ENCODE peak calls at places on chromosomes 1 and 21, in six cellular contexts. One of them, this sample, is unnamed.

GRCh38 chr1:11736746-11737639 is 1.1 kb downstream of the AGTRAP start:
- DNase-seq in GM12891: no peak
- DNase-seq in H1: no peak
- DNase-seq in GM12878: no peak
- DNase-seq in K562: peak
- DNase-seq in HepG2: peak
- DNase-seq in this sample: no peak

GRCh38 chr1:164767257-164768044 is 208.5 kb downstream of the PBX1 start:
- DNase-seq in GM12891: no peak
- DNase-seq in H1: no peak
- DNase-seq in GM12878: no peak
- DNase-seq in K562: no peak
- DNase-seq in HepG2: no peak
- DNase-seq in this sample: no peak

GRCh38 chr1:29579821-29580425 is 343.6 kb downstream of the PTPRU start:
- DNase-seq in GM12891: no peak
- DNase-seq in H1: no peak
- DNase-seq in GM12878: no peak
- DNase-seq in K562: no peak
- DNase-seq in HepG2: peak
- DNase-seq in this sample: no peak

GRCh38 chr1:202009326-202010031 is 908 bp upstream of the ELF3 start:
- DNase-seq in GM12891: peak
- DNase-seq in H1: peak
- DNase-seq in GM12878: peak
- DNase-seq in K562: peak
- DNase-seq in HepG2: peak
- DNase-seq in this sample: peak

GRCh38 chr1:225914391-225914790 is 9.7 kb downstream of the PYCR2 start:
- DNase-seq in GM12891: no peak
- DNase-seq in H1: no peak
- DNase-seq in GM12878: no peak
- DNase-seq in K562: no peak
- DNase-seq in HepG2: no peak
- DNase-seq in this sample: no peak

GRCh38 chr1:79043506-79043905 is 37.0 kb upstream of the ADGRL4 start:
- DNase-seq in GM12891: no peak
- DNase-seq in H1: no peak
- DNase-seq in GM12878: no peak
- DNase-seq in K562: no peak
- DNase-seq in HepG2: no peak
- DNase-seq in this sample: no peak

GRCh38 chr1:237065903-237066302 is 23.9 kb downstream of the RYR2 start:
- DNase-seq in GM12891: no peak
- DNase-seq in H1: no peak
- DNase-seq in GM12878: no peak
- DNase-seq in K562: no peak
- DNase-seq in HepG2: no peak
- DNase-seq in this sample: no peak

GRCh38 chr1:158527190-158527815 is 26.9 kb downstream of the OR6Y1 start:
- DNase-seq in GM12891: no peak
- DNase-seq in H1: no peak
- DNase-seq in GM12878: no peak
- DNase-seq in K562: peak
- DNase-seq in HepG2: peak
- DNase-seq in this sample: no peak

GRCh38 chr1:204087893-204088528 is 15.1 kb downstream of the SOX13 start:
- DNase-seq in GM12891: no peak
- DNase-seq in H1: no peak
- DNase-seq in GM12878: no peak
- DNase-seq in K562: no peak
- DNase-seq in HepG2: no peak
- DNase-seq in this sample: no peak

GRCh38 chr1:22184892-22185612 is 42.2 kb upstream of the WNT4 start:
- DNase-seq in GM12891: no peak
- DNase-seq in H1: no peak
- DNase-seq in GM12878: no peak
- DNase-seq in K562: no peak
- DNase-seq in HepG2: peak
- DNase-seq in this sample: no peak

GRCh38 chr1:163395767-163396166 is 74.0 kb downstream of the NUF2 start:
- DNase-seq in GM12891: no peak
- DNase-seq in H1: no peak
- DNase-seq in GM12878: no peak
- DNase-seq in K562: no peak
- DNase-seq in HepG2: no peak
- DNase-seq in this sample: no peak

GRCh38 chr1:186680031-186681012 is at the start of gene PTGS2:
- DNase-seq in GM12891: peak
- DNase-seq in H1: peak
- DNase-seq in GM12878: peak
- DNase-seq in K562: no peak
- DNase-seq in HepG2: no peak
- DNase-seq in this sample: peak

GRCh38 chr21:33396966-33397365 is 6.2 kb upstream of the IFNGR2 start:
- DNase-seq in GM12891: no peak
- DNase-seq in H1: no peak
- DNase-seq in GM12878: no peak
- DNase-seq in K562: no peak
- DNase-seq in HepG2: no peak
- DNase-seq in this sample: no peak

GRCh38 chr21:37849703-37850102 is 66.6 kb downstream of the KCNJ6 start:
- DNase-seq in GM12891: no peak
- DNase-seq in H1: no peak
- DNase-seq in GM12878: no peak
- DNase-seq in K562: no peak
- DNase-seq in HepG2: no peak
- DNase-seq in this sample: no peak

GRCh38 chr21:31872452-31873274 is at the start of gene HUNK:
- DNase-seq in GM12891: peak
- DNase-seq in H1: no peak
- DNase-seq in GM12878: no peak
- DNase-seq in K562: no peak
- DNase-seq in HepG2: peak
- DNase-seq in this sample: peak

GRCh38 chr1:155071701-155072100 is 6.9 kb upstream of the EFNA3 start:
- DNase-seq in GM12891: no peak
- DNase-seq in H1: no peak
- DNase-seq in GM12878: no peak
- DNase-seq in K562: peak
- DNase-seq in HepG2: no peak
- DNase-seq in this sample: no peak

GRCh38 chr1:99548924-99549605 is 96.8 kb upstream of the PALMD start:
- DNase-seq in GM12891: no peak
- DNase-seq in H1: no peak
- DNase-seq in GM12878: no peak
- DNase-seq in K562: no peak
- DNase-seq in HepG2: no peak
- DNase-seq in this sample: no peak

GRCh38 chr1:67058242-67058641 is 4.3 kb upstream of the SLC35D1 start:
- DNase-seq in GM12891: no peak
- DNase-seq in H1: no peak
- DNase-seq in GM12878: no peak
- DNase-seq in K562: no peak
- DNase-seq in HepG2: peak
- DNase-seq in this sample: no peak

GRCh38 chr1:158930504-158930903 is 848 bp upstream of the PYHIN1 start:
- DNase-seq in GM12891: no peak
- DNase-seq in H1: no peak
- DNase-seq in GM12878: no peak
- DNase-seq in K562: no peak
- DNase-seq in HepG2: no peak
- DNase-seq in this sample: no peak

GRCh38 chr1:69511426-69512192 is 56.1 kb upstream of the LRRC7 start:
- DNase-seq in GM12891: no peak
- DNase-seq in H1: no peak
- DNase-seq in GM12878: no peak
- DNase-seq in K562: no peak
- DNase-seq in HepG2: no peak
- DNase-seq in this sample: no peak

GRCh38 chr1:103538226-103538625 is 12.7 kb downstream of the RNPC3 start:
- DNase-seq in GM12891: no peak
- DNase-seq in H1: no peak
- DNase-seq in GM12878: no peak
- DNase-seq in K562: no peak
- DNase-seq in HepG2: no peak
- DNase-seq in this sample: no peak

GRCh38 chr1:6352138-6352563 is 41.4 kb downstream of the ACOT7 start:
- DNase-seq in GM12891: no peak
- DNase-seq in H1: peak
- DNase-seq in GM12878: no peak
- DNase-seq in K562: peak
- DNase-seq in HepG2: peak
- DNase-seq in this sample: no peak

GRCh38 chr1:10698726-10699469 is 97.5 kb downstream of the CASZ1 start:
- DNase-seq in GM12891: no peak
- DNase-seq in H1: no peak
- DNase-seq in GM12878: no peak
- DNase-seq in K562: no peak
- DNase-seq in HepG2: no peak
- DNase-seq in this sample: no peak

DNA sequence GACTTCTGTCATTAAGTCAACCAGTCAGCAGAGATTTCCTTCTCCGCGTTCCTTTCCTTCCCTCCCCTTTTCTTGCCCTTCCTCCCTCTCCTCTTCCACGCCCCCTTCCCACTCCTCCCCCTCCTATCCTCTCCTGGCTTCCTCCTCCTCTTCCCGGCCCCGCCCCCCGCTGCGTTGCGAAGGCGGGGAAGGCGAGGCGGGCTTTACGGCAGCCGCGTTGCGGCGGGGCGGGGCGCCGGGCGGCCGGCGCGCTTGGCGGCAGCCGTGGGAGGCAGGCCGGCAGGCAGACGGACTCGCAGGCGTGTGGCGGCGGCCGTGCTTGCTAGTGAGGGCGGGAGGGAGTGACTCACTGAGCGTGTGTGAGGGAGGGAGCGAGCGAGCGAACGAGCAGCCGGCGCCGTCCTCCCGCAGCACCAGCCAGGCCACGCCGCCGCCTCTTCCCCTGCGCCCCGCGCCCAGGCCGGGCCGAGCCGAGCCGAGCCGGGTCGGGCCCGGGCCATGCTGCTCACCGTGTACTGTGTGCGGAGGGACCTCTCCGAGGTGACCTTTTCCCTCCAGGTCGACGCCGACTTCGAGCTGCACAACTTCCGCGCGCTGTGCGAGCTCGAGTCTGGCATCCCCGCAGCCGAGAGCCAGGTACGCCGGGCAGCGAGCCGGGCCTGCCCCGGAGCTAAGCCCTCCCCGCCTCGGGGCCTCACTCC is at the start of gene DDI2:
- DNase-seq in GM12891: peak
- DNase-seq in H1: peak
- DNase-seq in GM12878: peak
- DNase-seq in K562: peak
- DNase-seq in HepG2: peak
- DNase-seq in this sample: peak
- TF ChIP-seq POLR2A in GM12891: no peak
- TF ChIP-seq POLR2A in H1: peak
- TF ChIP-seq POLR2A in GM12878: peak
- TF ChIP-seq POLR2A in K562: peak
- TF ChIP-seq POLR2A in HepG2: peak
- TF ChIP-seq POLR2A in this sample: peak

DNA sequence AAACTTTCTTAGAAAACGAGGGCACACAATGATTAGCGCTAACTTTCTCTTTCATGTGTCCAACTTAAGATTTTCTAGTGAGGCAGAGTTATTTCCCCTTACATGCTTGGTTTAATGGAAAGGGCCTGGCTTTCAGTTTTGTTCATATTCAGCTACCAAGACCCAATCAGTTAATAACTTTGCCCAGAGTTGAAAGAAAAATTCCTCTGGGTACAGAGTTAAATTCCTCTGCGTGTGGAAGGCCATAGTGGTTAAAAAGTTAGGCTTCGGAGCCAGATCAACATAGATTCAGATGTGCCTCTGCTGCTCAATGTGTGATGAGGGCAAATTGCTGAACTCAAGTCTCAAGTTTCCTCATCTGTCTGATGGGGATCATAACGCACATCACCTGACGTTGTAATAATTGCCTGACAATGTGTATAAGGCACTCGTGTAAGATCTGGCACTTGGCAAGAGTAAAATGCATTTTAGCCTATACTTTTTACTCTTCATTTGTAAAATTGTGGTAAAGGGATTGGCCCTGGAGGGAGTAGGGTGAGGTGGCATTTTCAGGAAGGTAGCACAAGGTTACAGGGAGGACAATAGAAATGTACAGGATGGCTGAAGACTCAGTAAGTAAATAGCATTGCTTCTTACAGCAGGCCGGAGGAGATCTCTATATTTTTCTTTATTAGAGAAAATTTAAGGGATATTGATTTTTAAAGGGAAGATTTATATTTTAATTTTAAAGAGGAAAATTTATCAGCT is 103.4 kb downstream of the ROR1 start:
- DNase-seq in GM12891: no peak
- DNase-seq in H1: no peak
- DNase-seq in GM12878: no peak
- DNase-seq in K562: no peak
- DNase-seq in HepG2: no peak
- DNase-seq in this sample: no peak
- TF ChIP-seq TAF1 in GM12891: no peak
- TF ChIP-seq TAF1 in H1: no peak
- TF ChIP-seq TAF1 in GM12878: no peak
- TF ChIP-seq TAF1 in K562: no peak
- TF ChIP-seq TAF1 in HepG2: no peak
- TF ChIP-seq TAF1 in this sample: no peak

GRCh38 chr1:7827134-7827955 is 25.5 kb downstream of the UTS2 start:
- DNase-seq in GM12891: no peak
- DNase-seq in H1: no peak
- DNase-seq in GM12878: no peak
- DNase-seq in K562: peak
- DNase-seq in HepG2: no peak
- DNase-seq in this sample: no peak
- TF ChIP-seq POLR2A in GM12891: peak
- TF ChIP-seq POLR2A in H1: no peak
- TF ChIP-seq POLR2A in GM12878: no peak
- TF ChIP-seq POLR2A in K562: peak
- TF ChIP-seq POLR2A in HepG2: no peak
- TF ChIP-seq POLR2A in this sample: no peak

GRCh38 chr1:171254859-171255258 is 6.6 kb downstream of the FMO1 start:
- DNase-seq in GM12891: no peak
- DNase-seq in H1: no peak
- DNase-seq in GM12878: no peak
- DNase-seq in K562: no peak
- DNase-seq in HepG2: no peak
- DNase-seq in this sample: no peak

GRCh38 chr1:171251042-171251740 is 2.9 kb downstream of the FMO1 start:
- DNase-seq in GM12891: no peak
- DNase-seq in H1: no peak
- DNase-seq in GM12878: no peak
- DNase-seq in K562: no peak
- DNase-seq in HepG2: no peak
- DNase-seq in this sample: no peak

GRCh38 chr1:171251741-171252300 is 3.5 kb downstream of the FMO1 start:
- DNase-seq in GM12891: no peak
- DNase-seq in H1: no peak
- DNase-seq in GM12878: no peak
- DNase-seq in K562: peak
- DNase-seq in HepG2: peak
- DNase-seq in this sample: no peak

GRCh38 chr1:171250263-171250662 is 2.0 kb downstream of the FMO1 start:
- DNase-seq in GM12891: no peak
- DNase-seq in H1: no peak
- DNase-seq in GM12878: no peak
- DNase-seq in K562: no peak
- DNase-seq in HepG2: no peak
- DNase-seq in this sample: no peak

GRCh38 chr1:171252482-171252881 is 4.2 kb downstream of the FMO1 start:
- DNase-seq in GM12891: no peak
- DNase-seq in H1: no peak
- DNase-seq in GM12878: peak
- DNase-seq in K562: no peak
- DNase-seq in HepG2: no peak
- DNase-seq in this sample: peak
- TF ChIP-seq TAF1 in GM12891: no peak
- TF ChIP-seq TAF1 in H1: no peak
- TF ChIP-seq TAF1 in GM12878: no peak
- TF ChIP-seq TAF1 in K562: no peak
- TF ChIP-seq TAF1 in HepG2: no peak
- TF ChIP-seq TAF1 in this sample: no peak